ENCODE peak calls at places on chromosomes 4 and X, in six cellular contexts. One of them, this sample, is unnamed.

GRCh38 chr4:34676390-34676789 is 1567.9 kb downstream of the ARAP2 start:
- DNase-seq in cardiac muscle cell: no peak
- DNase-seq in mesothelial cell of epicardium: no peak
- DNase-seq in breast epithelium: no peak
- DNase-seq in neural crest cell: no peak
- DNase-seq in GM13976: no peak
- DNase-seq in this sample: no peak

GRCh38 chrX:100207331-100208024 is 202.6 kb downstream of the PCDH19 start:
- DNase-seq in GM13976: no peak
- DNase-seq in neural crest cell: no peak
- DNase-seq in mesothelial cell of epicardium: no peak
- DNase-seq in cardiac muscle cell: no peak
- DNase-seq in breast epithelium: no peak
- DNase-seq in this sample: no peak

GRCh38 chr4:139552506-139552905 is 3.5 kb downstream of the SETD7 start:
- DNase-seq in GM13976: no peak
- DNase-seq in neural crest cell: no peak
- DNase-seq in mesothelial cell of epicardium: no peak
- DNase-seq in cardiac muscle cell: peak; percentile 41
- DNase-seq in breast epithelium: no peak
- DNase-seq in this sample: no peak

GRCh38 chr4:124044867-124045266 is 648.3 kb downstream of the SPRY1 start:
- DNase-seq in GM13976: no peak
- DNase-seq in breast epithelium: no peak
- DNase-seq in mesothelial cell of epicardium: no peak
- DNase-seq in neural crest cell: no peak
- DNase-seq in cardiac muscle cell: no peak
- DNase-seq in this sample: no peak

GRCh38 chr4:3208826-3209225 is 40.1 kb upstream of the MSANTD1 start:
- DNase-seq in cardiac muscle cell: no peak
- DNase-seq in neural crest cell: no peak
- DNase-seq in breast epithelium: peak; percentile 39
- DNase-seq in GM13976: no peak
- DNase-seq in mesothelial cell of epicardium: no peak
- DNase-seq in this sample: no peak

GRCh38 chr4:188783606-188784157 is 644.4 kb downstream of the TRIML1 start:
- DNase-seq in neural crest cell: no peak
- DNase-seq in mesothelial cell of epicardium: no peak
- DNase-seq in cardiac muscle cell: no peak
- DNase-seq in breast epithelium: no peak
- DNase-seq in GM13976: no peak
- DNase-seq in this sample: no peak

GRCh38 chrX:49186125-49187027 is at the start of gene PRICKLE3:
- DNase-seq in mesothelial cell of epicardium: no peak
- DNase-seq in cardiac muscle cell: peak; percentile 60
- DNase-seq in neural crest cell: peak; percentile 50
- DNase-seq in GM13976: peak; percentile 86
- DNase-seq in breast epithelium: peak; percentile 75
- DNase-seq in this sample: peak; percentile 76

GRCh38 chr4:52852041-52852440 is 10.1 kb upstream of the RASL11B start:
- DNase-seq in breast epithelium: no peak
- DNase-seq in neural crest cell: no peak
- DNase-seq in mesothelial cell of epicardium: no peak
- DNase-seq in cardiac muscle cell: no peak
- DNase-seq in GM13976: no peak
- DNase-seq in this sample: no peak

GRCh38 chr4:147096667-147097604 is 151.3 kb upstream of the TTC29 start:
- DNase-seq in neural crest cell: no peak
- DNase-seq in GM13976: peak; percentile 37
- DNase-seq in cardiac muscle cell: peak; percentile 82
- DNase-seq in mesothelial cell of epicardium: no peak
- DNase-seq in breast epithelium: no peak
- DNase-seq in this sample: no peak

GRCh38 chrX:74636749-74637314 is 22.4 kb upstream of the RLIM start:
- DNase-seq in breast epithelium: no peak
- DNase-seq in mesothelial cell of epicardium: no peak
- DNase-seq in GM13976: no peak
- DNase-seq in neural crest cell: no peak
- DNase-seq in cardiac muscle cell: no peak
- DNase-seq in this sample: no peak

GRCh38 chrX:154539077-154539476 is 7.6 kb downstream of the G6PD start:
- DNase-seq in breast epithelium: no peak
- DNase-seq in cardiac muscle cell: no peak
- DNase-seq in neural crest cell: no peak
- DNase-seq in GM13976: no peak
- DNase-seq in mesothelial cell of epicardium: no peak
- DNase-seq in this sample: no peak

GRCh38 chr4:16508968-16509367 is 282.7 kb upstream of the TAPT1 start:
- DNase-seq in neural crest cell: no peak
- DNase-seq in GM13976: no peak
- DNase-seq in mesothelial cell of epicardium: no peak
- DNase-seq in cardiac muscle cell: no peak
- DNase-seq in breast epithelium: no peak
- DNase-seq in this sample: no peak
- TF ChIP-seq CTCF in neural crest cell: peak; percentile 34
- TF ChIP-seq CTCF in GM13976: no peak
- TF ChIP-seq CTCF in mesothelial cell of epicardium: peak; percentile 39
- TF ChIP-seq CTCF in cardiac muscle cell: peak; percentile 23
- TF ChIP-seq CTCF in breast epithelium: no peak
- TF ChIP-seq CTCF in this sample: peak; percentile 81

DNA sequence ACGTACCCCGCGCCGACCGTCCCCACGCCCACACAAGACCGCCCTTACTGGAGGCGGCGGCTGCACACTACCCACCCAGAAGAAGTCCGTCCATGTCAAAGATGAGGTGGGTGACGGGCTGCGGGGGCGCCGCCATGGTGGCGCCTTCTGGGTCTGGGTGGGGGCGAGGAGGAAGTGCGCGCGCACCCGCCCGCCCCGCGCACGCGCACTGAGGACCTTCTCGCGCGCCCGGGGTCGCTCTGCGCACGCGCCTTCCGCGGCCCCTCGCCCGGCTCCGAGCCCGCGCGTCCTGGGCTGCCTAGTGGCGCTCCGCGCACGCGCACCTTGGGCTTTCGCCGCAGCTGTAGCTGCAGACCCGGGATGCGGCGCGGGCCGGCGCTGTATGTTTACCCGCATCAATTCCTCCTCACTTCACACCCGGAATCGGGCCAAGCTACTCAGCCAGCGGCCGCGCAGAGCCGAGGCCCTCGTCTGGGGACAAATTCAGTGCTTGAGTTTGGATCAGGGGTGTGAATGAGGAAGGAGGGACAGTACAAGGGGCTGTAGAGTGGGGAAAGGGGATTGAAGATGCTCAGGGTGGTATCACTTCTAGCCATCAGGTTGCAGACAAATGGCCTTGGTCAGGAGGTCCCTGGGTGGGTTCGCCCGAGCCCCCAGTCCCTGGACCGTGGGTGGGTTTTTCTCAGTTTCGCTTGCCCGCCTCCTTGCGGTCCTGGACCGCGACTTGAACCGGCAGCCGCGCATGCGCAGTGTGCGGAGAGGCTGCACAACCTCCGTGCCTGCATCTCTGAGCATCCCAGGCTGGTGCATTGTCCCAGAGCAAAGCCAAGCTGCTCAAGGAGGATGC is at the start of gene PUDP:
- DNase-seq in GM13976: peak; percentile 94
- DNase-seq in cardiac muscle cell: peak; percentile 82
- DNase-seq in neural crest cell: peak; percentile 85
- DNase-seq in mesothelial cell of epicardium: peak; percentile 95
- DNase-seq in breast epithelium: peak; percentile 68
- DNase-seq in this sample: peak; percentile 83
- TF ChIP-seq CTCF in GM13976: peak; percentile 38
- TF ChIP-seq CTCF in cardiac muscle cell: no peak
- TF ChIP-seq CTCF in neural crest cell: peak; percentile 46
- TF ChIP-seq CTCF in mesothelial cell of epicardium: peak; percentile 23
- TF ChIP-seq CTCF in breast epithelium: peak; percentile 22
- TF ChIP-seq CTCF in this sample: no peak

DNA sequence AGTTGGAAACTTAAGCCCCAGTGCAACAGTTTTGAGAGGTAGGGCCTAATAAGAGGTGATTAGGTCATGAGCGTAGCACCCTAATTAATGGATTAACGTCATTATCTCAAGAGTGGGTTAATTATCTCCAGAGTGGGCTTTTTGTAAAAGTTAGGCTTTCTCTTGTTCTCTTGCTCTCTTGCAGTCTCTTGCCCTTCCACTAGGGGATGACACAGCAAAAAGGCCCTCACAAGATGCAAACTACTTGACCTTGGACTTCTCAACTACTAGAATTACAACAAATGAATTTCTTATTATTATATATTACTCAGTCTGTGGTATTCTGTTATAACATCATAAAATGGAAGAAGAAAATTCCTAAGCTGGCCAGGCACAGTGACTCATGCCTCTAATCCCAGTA is 22.1 kb upstream of the NDST3 start:
- DNase-seq in cardiac muscle cell: no peak
- DNase-seq in neural crest cell: no peak
- DNase-seq in breast epithelium: no peak
- DNase-seq in mesothelial cell of epicardium: no peak
- DNase-seq in GM13976: no peak
- DNase-seq in this sample: no peak
- TF ChIP-seq CTCF in cardiac muscle cell: no peak
- TF ChIP-seq CTCF in neural crest cell: peak; percentile 36
- TF ChIP-seq CTCF in breast epithelium: no peak
- TF ChIP-seq CTCF in mesothelial cell of epicardium: peak; percentile 42
- TF ChIP-seq CTCF in GM13976: no peak
- TF ChIP-seq CTCF in this sample: peak; percentile 42

GRCh38 chr4:153518001-153518400 is 51.8 kb downstream of the TMEM131L start:
- DNase-seq in breast epithelium: no peak
- DNase-seq in mesothelial cell of epicardium: no peak
- DNase-seq in neural crest cell: no peak
- DNase-seq in cardiac muscle cell: no peak
- DNase-seq in GM13976: no peak
- DNase-seq in this sample: no peak
- TF ChIP-seq CTCF in breast epithelium: no peak
- TF ChIP-seq CTCF in mesothelial cell of epicardium: no peak
- TF ChIP-seq CTCF in neural crest cell: no peak
- TF ChIP-seq CTCF in cardiac muscle cell: no peak
- TF ChIP-seq CTCF in GM13976: no peak
- TF ChIP-seq CTCF in this sample: no peak

GRCh38 chrX:45824471-45824870 is 623.8 kb upstream of the DIPK2B start:
- DNase-seq in GM13976: no peak
- DNase-seq in cardiac muscle cell: peak; percentile 92
- DNase-seq in mesothelial cell of epicardium: no peak
- DNase-seq in breast epithelium: no peak
- DNase-seq in neural crest cell: no peak
- DNase-seq in this sample: peak; percentile 41
- TF ChIP-seq CTCF in GM13976: no peak
- TF ChIP-seq CTCF in cardiac muscle cell: peak; percentile 78
- TF ChIP-seq CTCF in mesothelial cell of epicardium: no peak
- TF ChIP-seq CTCF in breast epithelium: no peak
- TF ChIP-seq CTCF in neural crest cell: peak; percentile 47
- TF ChIP-seq CTCF in this sample: peak; percentile 26

GRCh38 chr4:6424425-6424824 is 48.0 kb downstream of the PPP2R2C start:
- DNase-seq in neural crest cell: no peak
- DNase-seq in mesothelial cell of epicardium: no peak
- DNase-seq in GM13976: no peak
- DNase-seq in cardiac muscle cell: no peak
- DNase-seq in breast epithelium: no peak
- DNase-seq in this sample: no peak

GRCh38 chr4:6426571-6427438 is 45.6 kb downstream of the PPP2R2C start:
- DNase-seq in mesothelial cell of epicardium: no peak
- DNase-seq in cardiac muscle cell: no peak
- DNase-seq in GM13976: no peak
- DNase-seq in neural crest cell: no peak
- DNase-seq in breast epithelium: no peak
- DNase-seq in this sample: no peak

GRCh38 chr4:6425336-6425735 is 47.1 kb downstream of the PPP2R2C start:
- DNase-seq in breast epithelium: no peak
- DNase-seq in GM13976: no peak
- DNase-seq in cardiac muscle cell: no peak
- DNase-seq in neural crest cell: no peak
- DNase-seq in mesothelial cell of epicardium: no peak
- DNase-seq in this sample: no peak

GRCh38 chr4:6425911-6426310 is 46.5 kb downstream of the PPP2R2C start:
- DNase-seq in breast epithelium: no peak
- DNase-seq in GM13976: no peak
- DNase-seq in cardiac muscle cell: no peak
- DNase-seq in neural crest cell: no peak
- DNase-seq in mesothelial cell of epicardium: no peak
- DNase-seq in this sample: no peak

GRCh38 chr4:6427439-6428090 is 44.8 kb downstream of the PPP2R2C start:
- DNase-seq in cardiac muscle cell: no peak
- DNase-seq in breast epithelium: no peak
- DNase-seq in GM13976: no peak
- DNase-seq in neural crest cell: no peak
- DNase-seq in mesothelial cell of epicardium: no peak
- DNase-seq in this sample: no peak
- TF ChIP-seq CTCF in cardiac muscle cell: no peak
- TF ChIP-seq CTCF in breast epithelium: no peak
- TF ChIP-seq CTCF in GM13976: no peak
- TF ChIP-seq CTCF in neural crest cell: no peak
- TF ChIP-seq CTCF in mesothelial cell of epicardium: no peak
- TF ChIP-seq CTCF in this sample: no peak

GRCh38 chrX:10932842-10933440 is 178.2 kb upstream of the HCCS start:
- DNase-seq in breast epithelium: no peak
- DNase-seq in mesothelial cell of epicardium: no peak
- DNase-seq in neural crest cell: no peak
- DNase-seq in cardiac muscle cell: no peak
- DNase-seq in GM13976: no peak
- DNase-seq in this sample: no peak
- TF ChIP-seq CTCF in breast epithelium: no peak
- TF ChIP-seq CTCF in mesothelial cell of epicardium: no peak
- TF ChIP-seq CTCF in neural crest cell: no peak
- TF ChIP-seq CTCF in cardiac muscle cell: no peak
- TF ChIP-seq CTCF in GM13976: no peak
- TF ChIP-seq CTCF in this sample: no peak

GRCh38 chrX:43655961-43656494 is at the start of gene MAOA:
- DNase-seq in cardiac muscle cell: peak; percentile 46
- DNase-seq in GM13976: no peak
- DNase-seq in breast epithelium: peak; percentile 54
- DNase-seq in neural crest cell: no peak
- DNase-seq in mesothelial cell of epicardium: no peak
- DNase-seq in this sample: peak; percentile 12

GRCh38 chrX:43655151-43655676 is 885 bp upstream of the MAOA start:
- DNase-seq in GM13976: peak; percentile 12
- DNase-seq in neural crest cell: peak; percentile 11
- DNase-seq in breast epithelium: peak; percentile 52
- DNase-seq in mesothelial cell of epicardium: peak; percentile 19
- DNase-seq in cardiac muscle cell: peak; percentile 56
- DNase-seq in this sample: peak; percentile 19

DNA sequence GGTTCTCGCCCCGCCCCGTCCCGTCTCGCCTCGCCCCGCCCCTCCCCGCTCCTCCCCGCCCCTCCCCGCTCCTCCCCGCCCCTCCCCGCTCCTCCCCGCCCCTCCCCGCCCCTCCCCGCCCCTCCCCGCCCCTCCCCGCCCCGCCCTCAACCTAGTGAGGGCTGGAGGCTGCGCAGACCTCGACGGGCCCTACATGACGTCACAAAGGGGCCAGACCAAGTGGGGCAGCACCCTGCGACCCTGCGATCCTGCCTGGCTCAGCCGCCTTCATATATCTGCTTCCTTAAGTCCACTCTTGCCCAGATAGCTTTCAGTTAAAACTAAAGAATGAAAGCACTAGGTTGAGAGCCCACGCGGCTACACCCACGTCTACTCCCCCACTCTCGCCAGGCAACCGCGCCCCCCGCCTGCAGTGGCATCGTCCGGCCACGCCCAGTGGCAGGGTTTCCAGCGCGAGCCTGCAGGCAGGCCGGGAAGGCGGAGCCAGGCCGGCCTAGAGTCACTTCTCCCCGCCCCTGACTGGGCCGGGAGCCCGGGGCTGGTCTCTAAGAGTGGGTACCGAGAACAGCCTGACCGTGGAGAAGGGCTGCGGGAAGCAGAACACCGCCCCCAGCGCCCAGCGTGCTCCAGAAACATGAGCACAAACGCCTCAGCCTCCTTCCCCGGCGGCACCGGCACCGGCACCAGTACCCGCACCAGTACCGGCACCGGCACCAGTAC is 1.5 kb upstream of the MAOA start:
- DNase-seq in neural crest cell: peak; percentile 74
- DNase-seq in breast epithelium: peak; percentile 87
- DNase-seq in mesothelial cell of epicardium: peak; percentile 78
- DNase-seq in GM13976: peak; percentile 85
- DNase-seq in cardiac muscle cell: peak; percentile 96
- DNase-seq in this sample: peak; percentile 80
- TF ChIP-seq CTCF in neural crest cell: peak; percentile 49
- TF ChIP-seq CTCF in breast epithelium: peak; percentile 9
- TF ChIP-seq CTCF in mesothelial cell of epicardium: no peak
- TF ChIP-seq CTCF in GM13976: no peak
- TF ChIP-seq CTCF in cardiac muscle cell: peak; percentile 30
- TF ChIP-seq CTCF in this sample: no peak